ENCODE peak calls at places on chromosomes 12 and 14, in four cellular contexts. Q is SK-N-SH, L is K562, R is A549. S is an unnamed sample.

GRCh38 chr14:26596722-26597030 is 1.2 kb downstream of the NOVA1 start:
- DNase-seq in L (no peak), Q (no peak), R (peak; percentile 12), S (no peak)

GRCh38 chr12:105939181-105939721 is 199.5 kb downstream of the NUAK1 start:
- DNase-seq in R (no peak), L (no peak), Q (no peak), S (no peak)

GRCh38 chr12:50021071-50021470 is 4.2 kb downstream of the RACGAP1 start:
- DNase-seq in Q (no peak), L (no peak), R (no peak), S (no peak)

GRCh38 chr14:51424569-51425251 is 184.7 kb downstream of the TMX1 start:
- DNase-seq in R (no peak), L (no peak), Q (no peak), S (no peak)

GRCh38 chr12:132253698-132254480 is 75.5 kb downstream of the GALNT9 start:
- DNase-seq in R (no peak), L (no peak), Q (no peak), S (no peak)

GRCh38 chr12:2902287-2902880 is 11.7 kb downstream of the TULP3 start:
- DNase-seq in Q (peak; percentile 68), R (no peak), L (peak; percentile 21), S (no peak)

GRCh38 chr12:104764225-104765073 is 193.6 kb downstream of the SLC41A2 start:
- DNase-seq in L (no peak), Q (no peak), R (no peak), S (peak; percentile 36)

GRCh38 chr12:50297996-50298395 is 14.7 kb upstream of the LIMA1 start:
- DNase-seq in L (no peak), R (no peak), Q (no peak), S (no peak)

GRCh38 chr12:96416033-96416790 is 16.0 kb upstream of the CDK17 start:
- DNase-seq in L (no peak), R (peak; percentile 55), Q (no peak), S (no peak)

GRCh38 chr14:38042356-38042755 is 165.3 kb upstream of the SSTR1 start:
- DNase-seq in R (peak; percentile 33), Q (no peak), L (no peak), S (no peak)
- TF ChIP-seq USF2 in R (no peak), Q (no peak), L (no peak), S (no peak)

GRCh38 chr14:22544881-22545420 is 44.1 kb downstream of the DAD1 start:
- DNase-seq in R (no peak), L (no peak), Q (no peak), S (no peak)
- H3K4me1 ChIP-seq in R (peaks cover 2% of the 10 kb centered on the region), L (no peaks in the 10 kb centered on the region), Q (no peaks in the 10 kb centered on the region), S (peaks cover 21% of the 10 kb centered on the region)

GRCh38 chr12:40351976-40352375 is 127.2 kb downstream of the LRRK2 start:
- DNase-seq in L (no peak), R (no peak), Q (no peak), S (no peak)
- TF ChIP-seq USF2 in L (no peak), R (no peak), Q (no peak), S (no peak)

DNA sequence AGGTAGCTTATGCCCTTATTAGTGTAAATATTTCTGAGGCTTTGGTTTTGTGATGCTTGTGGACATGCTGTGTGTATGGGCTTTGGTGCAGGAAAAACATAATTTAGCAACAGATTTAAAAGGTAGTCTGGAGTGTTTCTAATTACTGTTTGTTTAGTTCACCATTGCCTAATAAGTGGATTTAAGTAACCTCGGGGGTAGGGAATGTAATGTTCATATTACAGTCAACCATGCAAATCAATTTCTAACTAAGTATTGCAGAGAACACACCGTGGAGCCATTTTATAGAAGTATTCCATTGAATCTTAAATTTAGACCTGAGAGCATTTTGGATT is 53.5 kb downstream of the ANO6 start:
- DNase-seq in R (no peak), Q (no peak), L (no peak), S (no peak)
- H3K4me1 ChIP-seq in R (peaks cover 54% of the 10 kb centered on the region), Q (peaks cover 19% of the 10 kb centered on the region), L (peaks cover 5% of the 10 kb centered on the region), S (peaks cover 8% of the 10 kb centered on the region)